ENCODE peak calls at places on chromosomes 4 and X, in six cellular contexts. B, U, Z, K, F and D are unnamed samples.

GRCh38 chrX:53013291-53013690 is 35.3 kb upstream of the GPR173 start:
- DNase-seq in F (no peak), U (no peak), B (no peak), K (no peak), Z (no peak), D (no peak)

GRCh38 chrX:100216083-100216482 is 194.0 kb downstream of the PCDH19 start:
- DNase-seq in B (no peak), K (no peak), F (no peak), U (no peak), Z (no peak), D (no peak)

GRCh38 chr4:31328921-31329320 is 608.8 kb downstream of the PCDH7 start:
- DNase-seq in Z (no peak), U (peak; percentile 40), K (no peak), B (no peak), F (no peak), D (no peak)

GRCh38 chr4:47068986-47069385 is 37.6 kb downstream of the GABRB1 start:
- DNase-seq in K (peak; percentile 44), F (no peak), Z (no peak), B (no peak), U (peak; percentile 57), D (no peak)

GRCh38 chr4:118969359-118969758 is 80.7 kb downstream of the SYNPO2 start:
- DNase-seq in U (peak; percentile 91), B (no peak), F (peak; percentile 72), K (peak; percentile 80), Z (no peak), D (peak; percentile 12)

GRCh38 chrX:49977319-49978090 is 55.1 kb downstream of the CLCN5 start:
- DNase-seq in F (no peak), B (no peak), U (no peak), Z (no peak), K (no peak), D (no peak)

GRCh38 chr4:34037280-34037679 is 2207.0 kb downstream of the ARAP2 start:
- DNase-seq in Z (no peak), F (no peak), U (no peak), B (no peak), K (no peak), D (no peak)

GRCh38 chr4:151743128-151743854 is 17.5 kb downstream of the GATB start:
- DNase-seq in U (no peak), K (peak; percentile 27), B (no peak), F (no peak), Z (no peak), D (no peak)

GRCh38 chr4:40176602-40177001 is 20.2 kb upstream of the RHOH start:
- DNase-seq in K (no peak), F (no peak), U (no peak), Z (no peak), B (no peak), D (no peak)

GRCh38 chr4:189548484-189549160 is 392.1 kb upstream of the FRG1 start:
- DNase-seq in U (no peak), K (no peak), Z (no peak), B (no peak), F (no peak), D (no peak)

GRCh38 chr4:52665592-52665991 is 6.5 kb upstream of the USP46 start:
- DNase-seq in K (no peak), Z (no peak), F (no peak), U (no peak), B (no peak), D (peak; percentile 10)

GRCh38 chr4:73698217-73698616 is 42.2 kb upstream of the CXCL8 start:
- DNase-seq in Z (peak; percentile 64), B (no peak), U (peak; percentile 71), F (no peak), K (peak; percentile 83), D (no peak)

GRCh38 chr4:19883841-19884240 is 367.9 kb upstream of the SLIT2 start:
- DNase-seq in U (peak; percentile 14), K (no peak), B (no peak), F (no peak), Z (no peak), D (no peak)

GRCh38 chr4:10296730-10297129 is 160.5 kb downstream of the ZNF518B start:
- DNase-seq in U (peak; percentile 57), Z (no peak), K (no peak), B (no peak), F (peak; percentile 31), D (no peak)

GRCh38 chr4:75046226-75046625 is 113.3 kb downstream of the PARM1 start:
- DNase-seq in Z (no peak), F (no peak), U (no peak), B (no peak), K (no peak), D (no peak)

GRCh38 chr4:75046641-75047040 is 113.7 kb downstream of the PARM1 start:
- DNase-seq in K (no peak), U (no peak), B (no peak), F (no peak), Z (no peak), D (no peak)

GRCh38 chr4:75051431-75051830 is 118.5 kb downstream of the PARM1 start:
- DNase-seq in K (no peak), F (no peak), Z (no peak), B (no peak), U (no peak), D (no peak)

GRCh38 chr4:75042601-75043208 is 109.8 kb downstream of the PARM1 start:
- DNase-seq in F (no peak), K (no peak), B (no peak), U (no peak), Z (no peak), D (no peak)

DNA sequence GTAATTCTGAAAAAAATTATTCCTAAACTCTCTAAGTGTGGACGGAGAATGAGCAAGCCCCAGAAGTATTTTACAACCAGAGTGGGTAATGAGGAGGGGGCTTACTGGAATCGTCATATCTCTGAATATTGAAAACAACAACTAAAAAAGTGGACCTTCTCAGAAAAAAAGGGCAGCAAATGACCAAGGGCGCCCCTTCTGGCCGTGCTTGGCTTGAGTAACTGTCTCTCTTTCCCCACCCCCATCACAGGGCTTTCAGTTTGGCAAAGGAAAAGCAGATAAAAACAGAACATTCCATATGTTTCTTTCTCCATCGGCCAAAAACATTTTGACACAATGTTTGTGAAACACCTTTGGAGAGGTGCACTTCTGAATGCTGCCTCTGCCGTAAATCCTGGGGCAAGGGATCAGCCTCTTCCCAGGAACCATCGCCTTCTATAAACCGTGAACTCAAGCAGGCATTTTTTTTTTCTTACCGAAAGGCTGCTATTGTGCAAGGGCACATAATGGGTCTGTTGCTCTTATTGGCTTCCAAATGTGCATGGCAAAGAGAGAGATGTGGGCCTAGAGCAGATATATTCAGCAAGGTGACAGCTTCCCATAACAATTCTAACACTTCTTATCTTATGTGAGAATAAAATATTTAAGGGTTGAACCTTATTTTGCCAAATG is 115.4 kb downstream of the PARM1 start:
- DNase-seq in B (no peak), U (no peak), Z (no peak), K (no peak), F (no peak), D (no peak)
- TF ChIP-seq CTCF in B (peak; percentile 49), U (peak; percentile 18), Z (no peak), K (no peak), F (peak; percentile 25), D (no peak)

DNA sequence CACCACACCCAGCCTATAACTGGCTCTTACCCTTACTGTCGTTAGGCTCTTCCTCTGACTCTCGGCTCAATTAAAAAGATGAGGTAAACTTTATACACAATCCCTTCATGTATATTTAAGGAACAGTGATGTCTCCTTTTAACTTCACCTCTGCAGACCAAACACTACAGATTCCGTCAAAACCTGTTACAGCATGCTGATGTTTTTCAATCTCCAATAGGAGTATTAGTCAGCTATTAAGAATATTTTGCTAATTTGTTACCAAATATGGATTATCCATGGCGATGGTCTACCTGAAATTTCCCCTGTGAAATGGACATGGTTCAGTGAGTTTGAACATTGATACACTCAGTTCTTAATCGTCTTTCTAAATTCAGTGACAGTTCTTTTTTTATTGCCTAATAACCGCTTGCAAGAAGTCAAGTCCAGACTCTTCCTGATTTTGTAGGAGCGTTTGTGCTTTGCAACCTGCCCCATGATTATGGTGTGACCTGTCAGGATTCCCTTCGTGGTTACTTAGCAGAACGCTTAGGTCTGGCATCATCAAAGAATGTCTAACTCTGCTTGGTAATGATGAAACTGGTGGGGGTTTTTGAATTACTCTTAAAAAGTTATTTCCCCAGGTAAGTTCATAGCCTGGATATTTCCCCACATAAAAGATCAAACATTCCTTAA is 72.2 kb upstream of the STOX2 start:
- DNase-seq in B (no peak), K (no peak), U (no peak), Z (no peak), F (no peak), D (no peak)
- TF ChIP-seq CTCF in B (no peak), K (no peak), U (no peak), Z (no peak), F (no peak), D (no peak)

GRCh38 chr4:163107754-163108153 is 58.9 kb downstream of the NAF1 start:
- DNase-seq in K (peak; percentile 41), B (no peak), U (peak; percentile 27), Z (no peak), F (no peak), D (no peak)
- TF ChIP-seq CTCF in K (peak; percentile 27), B (peak; percentile 42), U (no peak), Z (no peak), F (peak; percentile 35), D (peak; percentile 32)

DNA sequence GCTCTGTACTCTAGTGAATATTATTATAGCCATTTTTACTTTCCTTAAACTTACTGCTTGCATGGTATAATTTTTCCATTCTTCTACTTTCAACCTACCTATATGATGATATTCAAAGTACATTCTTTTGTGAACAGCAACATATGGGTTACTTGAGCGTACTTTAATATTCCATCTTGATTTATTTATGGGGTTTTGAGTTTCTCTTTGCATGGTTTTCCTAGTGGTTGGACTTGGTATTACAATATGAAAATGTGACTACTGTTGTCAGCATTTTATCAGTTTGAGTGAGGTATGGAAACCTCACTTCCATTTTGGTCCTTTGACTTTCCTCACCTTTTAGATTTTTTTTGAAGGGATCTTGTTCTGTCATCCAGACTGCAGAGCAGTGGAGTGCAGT is 35.9 kb downstream of the ADGRG4 start:
- DNase-seq in B (no peak), F (no peak), U (peak; percentile 4), K (no peak), Z (no peak), D (no peak)
- TF ChIP-seq CTCF in B (peak; percentile 69), F (no peak), U (peak; percentile 48), K (peak; percentile 28), Z (peak; percentile 64), D (peak; percentile 22)